ENCODE peak calls at places on chromosome 7, in eight cellular contexts. One of them, this sample, is unnamed.

GRCh38 chr7:956031-956430 is 1.6 kb upstream of the ADAP1 start:
- DNase-seq in choroid plexus epithelial cell: no peak
- DNase-seq in NK-92 treated with Interleukin-12 subunit alpha and Interleukin-12 subunit beta, amount 100 ng/mL, for 24 hours: no peak
- DNase-seq in stimulated activated CD4-positive, alpha-beta T cell treated with anti-CD3 and anti-CD28 coated beads, Interleukin-4, amount 100 ng/mL, for 48 hours: no peak
- DNase-seq in epithelial cell of esophagus: no peak
- DNase-seq in EH: no peak
- DNase-seq in EL: no peak
- DNase-seq in cardiac muscle cell: no peak
- DNase-seq in this sample: no peak

GRCh38 chr7:7122033-7122478 is 60.3 kb upstream of the C1GALT1 start:
- DNase-seq in choroid plexus epithelial cell: no peak
- DNase-seq in NK-92 treated with Interleukin-12 subunit alpha and Interleukin-12 subunit beta, amount 100 ng/mL, for 24 hours: no peak
- DNase-seq in stimulated activated CD4-positive, alpha-beta T cell treated with anti-CD3 and anti-CD28 coated beads, Interleukin-4, amount 100 ng/mL, for 48 hours: no peak
- DNase-seq in epithelial cell of esophagus: no peak
- DNase-seq in EH: no peak
- DNase-seq in EL: no peak
- DNase-seq in cardiac muscle cell: no peak
- DNase-seq in this sample: no peak

GRCh38 chr7:132411142-132411541 is 165.1 kb downstream of the PLXNA4 start:
- DNase-seq in choroid plexus epithelial cell: no peak
- DNase-seq in NK-92 treated with Interleukin-12 subunit alpha and Interleukin-12 subunit beta, amount 100 ng/mL, for 24 hours: no peak
- DNase-seq in stimulated activated CD4-positive, alpha-beta T cell treated with anti-CD3 and anti-CD28 coated beads, Interleukin-4, amount 100 ng/mL, for 48 hours: no peak
- DNase-seq in epithelial cell of esophagus: no peak
- DNase-seq in EH: no peak
- DNase-seq in EL: no peak
- DNase-seq in cardiac muscle cell: no peak
- DNase-seq in this sample: no peak

GRCh38 chr7:77570330-77571011 is 33.4 kb downstream of the PTPN12 start:
- DNase-seq in choroid plexus epithelial cell: peak; percentile 82
- DNase-seq in NK-92 treated with Interleukin-12 subunit alpha and Interleukin-12 subunit beta, amount 100 ng/mL, for 24 hours: no peak
- DNase-seq in stimulated activated CD4-positive, alpha-beta T cell treated with anti-CD3 and anti-CD28 coated beads, Interleukin-4, amount 100 ng/mL, for 48 hours: no peak
- DNase-seq in epithelial cell of esophagus: peak; percentile 50
- DNase-seq in EH: peak; percentile 88
- DNase-seq in EL: peak; percentile 77
- DNase-seq in cardiac muscle cell: no peak
- DNase-seq in this sample: peak; percentile 80

GRCh38 chr7:24197852-24198251 is 86.1 kb upstream of the NPY start:
- DNase-seq in choroid plexus epithelial cell: peak; percentile 0
- DNase-seq in NK-92 treated with Interleukin-12 subunit alpha and Interleukin-12 subunit beta, amount 100 ng/mL, for 24 hours: no peak
- DNase-seq in stimulated activated CD4-positive, alpha-beta T cell treated with anti-CD3 and anti-CD28 coated beads, Interleukin-4, amount 100 ng/mL, for 48 hours: no peak
- DNase-seq in epithelial cell of esophagus: no peak
- DNase-seq in EH: peak; percentile 73
- DNase-seq in EL: peak; percentile 74
- DNase-seq in cardiac muscle cell: no peak
- DNase-seq in this sample: peak; percentile 86

GRCh38 chr7:149753370-149754233 is 19.8 kb downstream of the ZNF467 start:
- DNase-seq in choroid plexus epithelial cell: peak; percentile 59
- DNase-seq in NK-92 treated with Interleukin-12 subunit alpha and Interleukin-12 subunit beta, amount 100 ng/mL, for 24 hours: no peak
- DNase-seq in stimulated activated CD4-positive, alpha-beta T cell treated with anti-CD3 and anti-CD28 coated beads, Interleukin-4, amount 100 ng/mL, for 48 hours: no peak
- DNase-seq in epithelial cell of esophagus: peak; percentile 38
- DNase-seq in EH: peak; percentile 44
- DNase-seq in EL: peak; percentile 24
- DNase-seq in cardiac muscle cell: peak; percentile 72
- DNase-seq in this sample: peak; percentile 55

GRCh38 chr7:24498439-24498838 is 74.8 kb upstream of the PALS2 start:
- DNase-seq in choroid plexus epithelial cell: no peak
- DNase-seq in NK-92 treated with Interleukin-12 subunit alpha and Interleukin-12 subunit beta, amount 100 ng/mL, for 24 hours: no peak
- DNase-seq in stimulated activated CD4-positive, alpha-beta T cell treated with anti-CD3 and anti-CD28 coated beads, Interleukin-4, amount 100 ng/mL, for 48 hours: no peak
- DNase-seq in epithelial cell of esophagus: no peak
- DNase-seq in EH: no peak
- DNase-seq in EL: no peak
- DNase-seq in cardiac muscle cell: no peak
- DNase-seq in this sample: no peak

GRCh38 chr7:16130127-16131110 is 290.9 kb downstream of the CRPPA start:
- DNase-seq in choroid plexus epithelial cell: peak; percentile 17
- DNase-seq in NK-92 treated with Interleukin-12 subunit alpha and Interleukin-12 subunit beta, amount 100 ng/mL, for 24 hours: no peak
- DNase-seq in stimulated activated CD4-positive, alpha-beta T cell treated with anti-CD3 and anti-CD28 coated beads, Interleukin-4, amount 100 ng/mL, for 48 hours: no peak
- DNase-seq in epithelial cell of esophagus: no peak
- DNase-seq in EH: peak; percentile 86
- DNase-seq in EL: peak; percentile 53
- DNase-seq in cardiac muscle cell: no peak
- DNase-seq in this sample: no peak

GRCh38 chr7:114183311-114184105 is 231.1 kb upstream of the FOXP2 start:
- DNase-seq in choroid plexus epithelial cell: peak; percentile 18
- DNase-seq in NK-92 treated with Interleukin-12 subunit alpha and Interleukin-12 subunit beta, amount 100 ng/mL, for 24 hours: no peak
- DNase-seq in stimulated activated CD4-positive, alpha-beta T cell treated with anti-CD3 and anti-CD28 coated beads, Interleukin-4, amount 100 ng/mL, for 48 hours: no peak
- DNase-seq in epithelial cell of esophagus: peak; percentile 67
- DNase-seq in EH: no peak
- DNase-seq in EL: no peak
- DNase-seq in cardiac muscle cell: no peak
- DNase-seq in this sample: no peak

GRCh38 chr7:34096135-34096775 is 190.9 kb downstream of the BMPER start:
- DNase-seq in choroid plexus epithelial cell: peak; percentile 94
- DNase-seq in NK-92 treated with Interleukin-12 subunit alpha and Interleukin-12 subunit beta, amount 100 ng/mL, for 24 hours: no peak
- DNase-seq in stimulated activated CD4-positive, alpha-beta T cell treated with anti-CD3 and anti-CD28 coated beads, Interleukin-4, amount 100 ng/mL, for 48 hours: no peak
- DNase-seq in epithelial cell of esophagus: peak; percentile 70
- DNase-seq in EH: peak; percentile 86
- DNase-seq in EL: peak; percentile 83
- DNase-seq in cardiac muscle cell: no peak
- DNase-seq in this sample: peak; percentile 87

GRCh38 chr7:26454180-26454579 is 162.5 kb downstream of the SNX10 start:
- DNase-seq in choroid plexus epithelial cell: no peak
- DNase-seq in NK-92 treated with Interleukin-12 subunit alpha and Interleukin-12 subunit beta, amount 100 ng/mL, for 24 hours: no peak
- DNase-seq in stimulated activated CD4-positive, alpha-beta T cell treated with anti-CD3 and anti-CD28 coated beads, Interleukin-4, amount 100 ng/mL, for 48 hours: no peak
- DNase-seq in epithelial cell of esophagus: peak; percentile 11
- DNase-seq in EH: peak; percentile 60
- DNase-seq in EL: peak; percentile 4
- DNase-seq in cardiac muscle cell: no peak
- DNase-seq in this sample: peak; percentile 9

GRCh38 chr7:137667633-137668387 is 179.0 kb downstream of the DGKI start:
- DNase-seq in choroid plexus epithelial cell: peak; percentile 89
- DNase-seq in NK-92 treated with Interleukin-12 subunit alpha and Interleukin-12 subunit beta, amount 100 ng/mL, for 24 hours: no peak
- DNase-seq in stimulated activated CD4-positive, alpha-beta T cell treated with anti-CD3 and anti-CD28 coated beads, Interleukin-4, amount 100 ng/mL, for 48 hours: no peak
- DNase-seq in epithelial cell of esophagus: peak; percentile 95
- DNase-seq in EH: peak; percentile 94
- DNase-seq in EL: peak; percentile 95
- DNase-seq in cardiac muscle cell: no peak
- DNase-seq in this sample: peak; percentile 45

GRCh38 chr7:13979671-13980438 is 9.6 kb downstream of the ETV1 start:
- DNase-seq in choroid plexus epithelial cell: peak; percentile 86
- DNase-seq in NK-92 treated with Interleukin-12 subunit alpha and Interleukin-12 subunit beta, amount 100 ng/mL, for 24 hours: no peak
- DNase-seq in stimulated activated CD4-positive, alpha-beta T cell treated with anti-CD3 and anti-CD28 coated beads, Interleukin-4, amount 100 ng/mL, for 48 hours: no peak
- DNase-seq in epithelial cell of esophagus: peak; percentile 7
- DNase-seq in EH: peak; percentile 42
- DNase-seq in EL: peak; percentile 3
- DNase-seq in cardiac muscle cell: no peak
- DNase-seq in this sample: peak; percentile 60